ENCODE peak calls at places on chromosomes 2 and 18, in seven cellular contexts. Z, T, A, F, N, D and W are unnamed samples.

GRCh38 chr2:235328991-235329390 is 164.9 kb upstream of the AGAP1 start:
- DNase-seq in Z (no peak), T (no peak), A (no peak), F (no peak), N (no peak), D (no peak), W (no peak)

GRCh38 chr18:49628993-49629795 is 67.3 kb downstream of the LIPG start:
- DNase-seq in Z (no peak), T (peak; percentile 28), A (no peak), F (no peak), N (no peak), D (no peak), W (no peak)

GRCh38 chr2:199228887-199229819 is 228.6 kb downstream of the SATB2 start:
- DNase-seq in Z (no peak), T (no peak), A (no peak), F (no peak), N (no peak), D (peak; percentile 93), W (no peak)

GRCh38 chr2:41933585-41934322 is 114.1 kb upstream of the PKDCC start:
- DNase-seq in Z (no peak), T (no peak), A (no peak), F (no peak), N (no peak), D (no peak), W (no peak)

GRCh38 chr2:236366406-236366805 is 102.2 kb upstream of the ASB18 start:
- DNase-seq in Z (no peak), T (no peak), A (no peak), F (no peak), N (no peak), D (peak; percentile 26), W (no peak)

GRCh38 chr2:237390235-237390634 is 23.7 kb downstream of the COL6A3 start:
- DNase-seq in Z (no peak), T (no peak), A (no peak), F (peak; percentile 47), N (no peak), D (no peak), W (no peak)

GRCh38 chr2:120225549-120226065 is 2.4 kb upstream of the TMEM185B start:
- DNase-seq in Z (no peak), T (no peak), A (no peak), F (no peak), N (no peak), D (no peak), W (no peak)

GRCh38 chr2:48043301-48043700 is 137.0 kb upstream of the FBXO11 start:
- DNase-seq in Z (no peak), T (no peak), A (no peak), F (no peak), N (no peak), D (no peak), W (no peak)

GRCh38 chr2:211745295-211746097 is 793.1 kb downstream of the ERBB4 start:
- DNase-seq in Z (peak; percentile 19), T (peak; percentile 71), A (peak; percentile 33), F (peak; percentile 65), N (peak; percentile 58), D (no peak), W (peak; percentile 13)

GRCh38 chr2:42052702-42053481 is 5.1 kb downstream of the PKDCC start:
- DNase-seq in Z (peak; percentile 28), T (no peak), A (no peak), F (no peak), N (no peak), D (no peak), W (no peak)

GRCh38 chr2:190569994-190570755 is 35.7 kb upstream of the NEMP2 start:
- DNase-seq in Z (no peak), T (no peak), A (no peak), F (no peak), N (no peak), D (no peak), W (no peak)

GRCh38 chr2:197306024-197306690 is 4.4 kb downstream of the ANKRD44 start:
- DNase-seq in Z (no peak), T (no peak), A (no peak), F (no peak), N (no peak), D (no peak), W (no peak)

GRCh38 chr18:70339915-70340314 is 51.1 kb downstream of the SOCS6 start:
- DNase-seq in Z (no peak), T (no peak), A (no peak), F (no peak), N (no peak), D (no peak), W (no peak)

GRCh38 chr2:121648206-121648605 is 1.1 kb downstream of the CLASP1 start:
- DNase-seq in Z (no peak), T (peak; percentile 39), A (no peak), F (no peak), N (no peak), D (no peak), W (no peak)

GRCh38 chr18:24878289-24878688 is 417.9 kb downstream of the HRH4 start:
- DNase-seq in Z (no peak), T (peak; percentile 7), A (no peak), F (peak; percentile 27), N (no peak), D (no peak), W (no peak)

GRCh38 chr2:104685591-104685990 is 168.3 kb upstream of the POU3F3 start:
- DNase-seq in Z (no peak), T (no peak), A (no peak), F (no peak), N (no peak), D (no peak), W (no peak)

GRCh38 chr2:120539937-120540718 is 194.2 kb downstream of the INHBB start:
- DNase-seq in Z (no peak), T (peak; percentile 94), A (no peak), F (peak; percentile 45), N (no peak), D (no peak), W (no peak)

GRCh38 chr2:132497591-132497990 is 81.0 kb downstream of the GPR39 start:
- DNase-seq in Z (no peak), T (no peak), A (no peak), F (no peak), N (no peak), D (no peak), W (no peak)

DNA sequence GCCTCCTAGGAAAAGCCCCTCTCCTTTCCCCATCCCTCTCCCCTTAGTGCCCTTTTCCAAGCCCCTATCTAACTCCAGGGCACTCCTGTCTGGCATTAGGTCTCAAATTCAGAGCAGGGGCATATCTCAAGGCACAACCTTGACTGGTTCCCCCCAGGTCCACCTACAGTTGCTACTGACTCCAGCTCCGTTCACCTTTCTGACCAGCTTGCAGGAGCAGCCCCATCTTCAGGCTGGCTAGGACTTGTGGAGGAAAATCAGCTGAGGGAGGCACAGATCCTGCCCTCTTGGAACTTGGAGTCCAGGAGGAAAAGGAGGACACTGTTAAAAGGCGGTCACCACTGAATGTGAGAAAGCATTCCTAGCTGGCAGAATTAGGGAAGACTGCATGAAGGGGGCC is 152.4 kb downstream of the ZFP36L2 start:
- DNase-seq in Z (no peak), T (no peak), A (no peak), F (no peak), N (no peak), D (no peak), W (no peak)
- TF ChIP-seq TAF1 in Z (no peak), T (no peak), A (no peak), F (no peak), N (no peak), D (no peak), W (no peak)

GRCh38 chr2:37610638-37611289 is 60.7 kb downstream of the CDC42EP3 start:
- DNase-seq in Z (no peak), T (no peak), A (no peak), F (no peak), N (no peak), D (no peak), W (no peak)
- TF ChIP-seq TAF1 in Z (no peak), T (no peak), A (no peak), F (no peak), N (no peak), D (no peak), W (no peak)

GRCh38 chr2:200259577-200259957 is 46.9 kb upstream of the SPATS2L start:
- DNase-seq in Z (no peak), T (no peak), A (no peak), F (no peak), N (no peak), D (no peak), W (no peak)
- TF ChIP-seq TAF1 in Z (no peak), T (no peak), A (no peak), F (no peak), N (no peak), D (no peak), W (no peak)

GRCh38 chr2:180761224-180761623 is 219.2 kb upstream of the UBE2E3 start:
- DNase-seq in Z (no peak), T (peak; percentile 89), A (no peak), F (no peak), N (no peak), D (no peak), W (no peak)

GRCh38 chr2:180753809-180754761 is 226.3 kb upstream of the UBE2E3 start:
- DNase-seq in Z (no peak), T (no peak), A (no peak), F (no peak), N (no peak), D (no peak), W (no peak)

GRCh38 chr2:180763249-180763989 is 217.0 kb upstream of the UBE2E3 start:
- DNase-seq in Z (no peak), T (peak; percentile 91), A (no peak), F (no peak), N (no peak), D (no peak), W (no peak)

DNA sequence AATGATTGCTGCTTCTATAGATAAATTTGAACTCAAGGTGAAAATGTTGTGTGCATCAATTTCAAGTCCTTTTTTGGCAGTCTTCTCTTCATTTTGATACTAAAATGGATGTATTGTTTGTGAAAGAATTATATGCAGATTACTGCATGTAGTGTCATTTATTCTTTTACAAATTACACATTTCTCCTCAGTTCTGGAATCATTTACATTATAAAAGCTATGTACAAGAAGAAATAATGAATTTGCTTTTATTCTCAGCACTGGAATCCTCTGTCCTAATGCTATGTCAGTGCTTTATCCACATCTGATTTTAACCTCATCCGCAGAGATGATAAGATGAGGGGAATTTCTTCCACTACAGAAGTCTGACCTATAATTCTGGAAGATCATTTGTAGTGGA is 220.8 kb upstream of the UBE2E3 start:
- DNase-seq in Z (no peak), T (no peak), A (no peak), F (no peak), N (no peak), D (no peak), W (no peak)
- TF ChIP-seq TAF1 in Z (no peak), T (no peak), A (no peak), F (no peak), N (no peak), D (no peak), W (no peak)

GRCh38 chr2:20401495-20401855 is 45.4 kb upstream of the RHOB start:
- DNase-seq in Z (no peak), T (no peak), A (no peak), F (no peak), N (no peak), D (no peak), W (no peak)
- TF ChIP-seq TAF1 in Z (no peak), T (no peak), A (no peak), F (no peak), N (no peak), D (no peak), W (no peak)